ENCODE peak calls at places on chromosomes 1 and 21, in seven cellular contexts. C is dorsolateral prefrontal cortex; G is A549; S is esophagus squamous epithelium; I is CD8-positive, alpha-beta memory T cell; O is CD4-positive, alpha-beta memory T cell; N is GM23248. W is an unnamed sample.

GRCh38 chr1:96651517-96651916 is 70.1 kb upstream of the PTBP2 start:
- DNase-seq in C (no peak), S (no peak), G (no peak), N (no peak), O (no peak), I (no peak), W (no peak)

GRCh38 chr1:70871790-70872189 is 175.8 kb downstream of the PTGER3 start:
- DNase-seq in N (no peak), C (no peak), O (no peak), I (no peak), S (no peak), G (no peak), W (no peak)

GRCh38 chr1:201904579-201904978 is 15.9 kb downstream of the SHISA4 start:
- DNase-seq in S (no peak), I (no peak), N (peak), G (no peak), C (no peak), O (no peak), W (no peak)

GRCh38 chr1:212937034-212937433 is 13.3 kb upstream of the VASH2 start:
- DNase-seq in S (no peak), N (no peak), O (no peak), I (no peak), G (no peak), C (no peak), W (no peak)

GRCh38 chr1:237041795-237042466 is at the start of gene RYR2:
- DNase-seq in I (no peak), N (peak), O (no peak), S (no peak), C (peak), G (peak), W (no peak)

GRCh38 chr1:155168456-155169210 is 4.5 kb downstream of the KRTCAP2 start:
- DNase-seq in G (no peak), O (no peak), C (no peak), N (no peak), I (no peak), S (no peak), W (no peak)

GRCh38 chr1:2314297-2314802 is 77.0 kb downstream of the MORN1 start:
- DNase-seq in C (no peak), I (no peak), G (peak), N (peak), S (no peak), O (peak), W (no peak)

GRCh38 chr1:202046748-202047708 is 36.6 kb downstream of the ELF3 start:
- DNase-seq in G (peak), I (no peak), S (no peak), O (no peak), C (no peak), N (peak), W (no peak)

GRCh38 chr1:223711173-223711572 is 1.2 kb upstream of the CAPN2 start:
- DNase-seq in O (no peak), N (peak), S (no peak), I (no peak), G (no peak), C (no peak), W (no peak)

GRCh38 chr1:91929246-91929645 is 20.0 kb upstream of the BRDT start:
- DNase-seq in C (no peak), I (no peak), N (peak), S (no peak), G (no peak), O (no peak), W (no peak)

GRCh38 chr1:218341325-218341724 is 3.8 kb upstream of the TGFB2 start:
- DNase-seq in G (no peak), O (no peak), S (no peak), N (no peak), I (no peak), C (no peak), W (no peak)

GRCh38 chr1:228969968-228970800 is 234.9 kb downstream of the RHOU start:
- DNase-seq in N (no peak), O (no peak), S (no peak), G (no peak), C (no peak), I (no peak), W (peak)

GRCh38 chr1:37410815-37411214 is 63.6 kb upstream of the ZC3H12A start:
- DNase-seq in N (peak), S (no peak), O (no peak), G (no peak), C (no peak), I (no peak), W (no peak)

GRCh38 chr1:36346741-36347370 is 23.4 kb upstream of the EVA1B start:
- DNase-seq in N (no peak), G (no peak), I (no peak), O (no peak), S (no peak), C (no peak), W (no peak)

GRCh38 chr1:218702808-218703207 is 357.7 kb downstream of the TGFB2 start:
- DNase-seq in S (no peak), O (no peak), G (no peak), I (no peak), C (no peak), N (no peak), W (no peak)

GRCh38 chr1:31753623-31754349 is 10.4 kb downstream of the ADGRB2 start:
- DNase-seq in C (peak), O (no peak), S (no peak), I (no peak), G (no peak), N (peak), W (no peak)

GRCh38 chr1:23664837-23665795 is 26.5 kb upstream of the RPL11 start:
- DNase-seq in S (no peak), G (peak), C (no peak), N (peak), I (no peak), O (no peak), W (peak)

GRCh38 chr1:238252033-238252802 is 361.5 kb upstream of the ZP4 start:
- DNase-seq in C (peak), I (no peak), S (no peak), N (peak), G (peak), O (no peak), W (peak)

GRCh38 chr1:238257018-238257417 is 366.3 kb upstream of the ZP4 start:
- DNase-seq in N (peak), O (no peak), I (no peak), G (no peak), S (no peak), C (no peak), W (no peak)

GRCh38 chr1:238258510-238258909 is 367.8 kb upstream of the ZP4 start:
- DNase-seq in N (no peak), G (no peak), O (no peak), C (no peak), I (no peak), S (no peak), W (no peak)

GRCh38 chr1:238254935-238255334 is 364.2 kb upstream of the ZP4 start:
- DNase-seq in G (no peak), I (no peak), N (no peak), S (no peak), C (no peak), O (no peak), W (no peak)
- H3K27ac ChIP-seq in G (no peak), I (no peak), N (no peak), S (no peak), C (no peak), O (no peak), W (no peak)

GRCh38 chr1:18949689-18950414 is 6.6 kb downstream of the IFFO2 start:
- DNase-seq in I (no peak), O (no peak), G (peak), C (no peak), N (peak), S (no peak), W (no peak)
- H3K27ac ChIP-seq in I (peak), O (peak), G (peak), C (peak), N (peak), S (peak), W (no peak)

GRCh38 chr1:39378377-39378776 is 113.1 kb upstream of the BMP8A start:
- DNase-seq in G (peak), I (no peak), S (no peak), C (no peak), N (no peak), O (no peak), W (peak)

GRCh38 chr1:39381839-39382238 is 109.6 kb upstream of the BMP8A start:
- DNase-seq in N (no peak), S (no peak), C (no peak), I (no peak), G (no peak), O (no peak), W (no peak)

GRCh38 chr1:39379187-39379586 is 112.2 kb upstream of the BMP8A start:
- DNase-seq in N (no peak), C (no peak), I (no peak), O (no peak), G (no peak), S (no peak), W (no peak)

GRCh38 chr1:39376656-39377055 is 114.8 kb upstream of the BMP8A start:
- DNase-seq in G (no peak), S (no peak), O (no peak), N (no peak), I (no peak), C (no peak), W (no peak)

GRCh38 chr1:39380036-39380435 is 111.4 kb upstream of the BMP8A start:
- DNase-seq in C (no peak), I (no peak), G (no peak), S (no peak), O (no peak), N (no peak), W (no peak)
- H3K27ac ChIP-seq in C (no peak), I (no peak), G (no peak), S (no peak), O (no peak), N (no peak), W (no peak)

DNA sequence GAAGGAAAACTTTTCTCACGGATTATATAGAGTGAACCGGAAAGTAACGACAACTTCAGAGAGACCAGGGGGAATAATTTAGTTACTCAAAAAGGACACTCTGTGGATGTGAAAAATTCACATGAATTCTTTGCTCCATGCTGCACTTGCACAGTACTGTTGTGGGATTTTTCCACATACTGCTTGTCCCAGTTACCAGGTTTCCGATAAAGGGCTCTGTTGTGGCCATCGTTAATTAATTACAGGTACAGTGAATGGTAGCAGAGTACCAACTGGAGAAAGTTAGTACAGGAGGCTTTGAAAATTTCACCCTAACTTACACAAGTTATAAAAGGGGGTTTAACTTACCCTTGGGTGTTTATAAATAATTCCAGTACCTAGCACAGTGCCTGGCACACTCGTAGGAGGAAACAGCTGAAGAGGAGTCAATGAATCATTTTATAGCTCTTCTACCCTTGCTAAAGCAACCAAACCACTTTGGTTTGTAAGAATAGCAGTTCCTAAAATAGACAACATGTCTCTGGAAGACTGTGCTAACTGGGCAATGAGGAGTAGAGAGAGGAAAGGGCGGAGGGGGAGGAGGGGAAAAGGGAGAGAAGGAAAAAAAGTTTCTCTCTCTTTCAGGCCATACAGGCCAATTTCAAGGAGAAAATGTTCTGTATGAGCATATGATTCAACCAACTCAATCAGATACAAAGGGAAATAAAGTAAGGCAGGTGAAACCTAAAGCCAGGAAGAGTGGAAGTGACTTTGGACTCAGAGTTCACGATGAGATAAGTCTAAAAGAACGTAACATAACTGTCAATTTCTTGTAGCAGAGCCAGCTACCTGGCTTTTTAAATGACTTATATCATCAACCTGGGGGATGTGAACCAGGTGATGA is 98.3 kb upstream of the MAGI3 start:
- DNase-seq in C (no peak), O (no peak), I (no peak), N (no peak), S (no peak), G (no peak), W (no peak)
- H3K27ac ChIP-seq in C (no peak), O (no peak), I (no peak), N (no peak), S (no peak), G (no peak), W (no peak)

GRCh38 chr21:43867936-43868335 is 2.9 kb downstream of the AGPAT3 start:
- DNase-seq in S (no peak), G (no peak), I (no peak), O (no peak), C (no peak), N (no peak), W (no peak)
- H3K27ac ChIP-seq in S (peak), G (no peak), I (no peak), O (no peak), C (no peak), N (no peak), W (no peak)

DNA sequence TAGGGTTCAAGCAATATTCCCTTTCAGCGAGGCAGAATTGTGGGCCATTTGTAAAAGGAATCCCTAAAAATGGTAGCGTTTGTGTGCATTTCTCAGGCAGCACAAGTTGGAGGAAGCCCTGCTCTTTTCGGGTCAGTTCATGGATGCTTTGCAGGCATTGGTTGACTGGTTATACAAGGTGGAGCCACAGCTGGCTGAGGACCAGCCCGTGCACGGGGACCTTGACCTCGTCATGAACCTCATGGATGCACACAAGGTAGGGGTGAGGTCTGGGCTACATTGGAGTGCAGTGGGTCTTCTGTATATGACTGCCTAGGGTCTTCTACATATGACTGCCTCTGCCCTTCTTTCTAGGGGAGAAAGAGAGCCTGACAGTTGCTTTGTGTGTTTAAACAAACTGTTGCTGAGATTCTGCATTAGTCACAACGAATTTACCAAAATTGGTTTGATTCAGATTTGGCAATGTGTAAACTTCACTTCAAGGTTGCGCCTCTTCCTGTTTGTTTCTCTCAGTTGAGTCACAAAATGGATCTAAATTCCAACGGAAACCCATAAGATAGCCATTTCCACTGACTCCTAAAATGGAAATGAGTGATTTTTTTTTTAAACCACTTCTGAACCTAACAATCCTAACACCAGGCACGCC is 40.4 kb upstream of the BMP8A start:
- DNase-seq in S (no peak), N (peak), O (no peak), G (no peak), I (no peak), C (no peak), W (no peak)
- H3K27ac ChIP-seq in S (peak), N (peak), O (no peak), G (no peak), I (no peak), C (peak), W (no peak)

GRCh38 chr1:60886793-60887331 is 195.5 kb upstream of the NFIA start:
- DNase-seq in C (no peak), O (no peak), G (no peak), I (no peak), N (no peak), S (no peak), W (no peak)
- H3K27ac ChIP-seq in C (no peak), O (no peak), G (no peak), I (no peak), N (no peak), S (no peak), W (no peak)